ENCODE peak calls at places on chromosomes 12 and 14, in eight cellular contexts. One of them, this sample, is unnamed.

GRCh38 chr12:121452356-121453021 is 52.6 kb downstream of the RNF34 start:
- DNase-seq in epithelial cell of esophagus: peak
- DNase-seq in Daoy: no peak
- DNase-seq in endothelial cell: no peak
- DNase-seq in nucleus accumbens: no peak
- DNase-seq in CD8-positive, alpha-beta memory T cell: no peak
- DNase-seq in stimulated activated CD4-positive, alpha-beta T cell treated with anti-CD3 and anti-CD28 coated beads, Interleukin-4, amount 100 ng/mL, for 4 hours: no peak
- DNase-seq in cardiac fibroblast: no peak
- DNase-seq in this sample: no peak

GRCh38 chr14:29759521-29760340 is 167.9 kb downstream of the PRKD1 start:
- DNase-seq in stimulated activated CD4-positive, alpha-beta T cell treated with anti-CD3 and anti-CD28 coated beads, Interleukin-4, amount 100 ng/mL, for 4 hours: no peak
- DNase-seq in CD8-positive, alpha-beta memory T cell: no peak
- DNase-seq in Daoy: no peak
- DNase-seq in nucleus accumbens: no peak
- DNase-seq in epithelial cell of esophagus: no peak
- DNase-seq in cardiac fibroblast: no peak
- DNase-seq in endothelial cell: no peak
- DNase-seq in this sample: no peak

GRCh38 chr14:91111443-91111842 is 2.4 kb upstream of the DGLUCY start:
- DNase-seq in CD8-positive, alpha-beta memory T cell: no peak
- DNase-seq in endothelial cell: no peak
- DNase-seq in stimulated activated CD4-positive, alpha-beta T cell treated with anti-CD3 and anti-CD28 coated beads, Interleukin-4, amount 100 ng/mL, for 4 hours: no peak
- DNase-seq in nucleus accumbens: no peak
- DNase-seq in Daoy: no peak
- DNase-seq in epithelial cell of esophagus: peak
- DNase-seq in cardiac fibroblast: no peak
- DNase-seq in this sample: no peak

GRCh38 chr12:95646781-95647184 is 95.5 kb upstream of the USP44 start:
- DNase-seq in epithelial cell of esophagus: no peak
- DNase-seq in stimulated activated CD4-positive, alpha-beta T cell treated with anti-CD3 and anti-CD28 coated beads, Interleukin-4, amount 100 ng/mL, for 4 hours: no peak
- DNase-seq in endothelial cell: no peak
- DNase-seq in cardiac fibroblast: peak
- DNase-seq in Daoy: peak
- DNase-seq in nucleus accumbens: no peak
- DNase-seq in CD8-positive, alpha-beta memory T cell: no peak
- DNase-seq in this sample: no peak

GRCh38 chr14:62168564-62169155 is 406.4 kb downstream of the SNAPC1 start:
- DNase-seq in stimulated activated CD4-positive, alpha-beta T cell treated with anti-CD3 and anti-CD28 coated beads, Interleukin-4, amount 100 ng/mL, for 4 hours: no peak
- DNase-seq in cardiac fibroblast: peak
- DNase-seq in Daoy: no peak
- DNase-seq in CD8-positive, alpha-beta memory T cell: no peak
- DNase-seq in endothelial cell: no peak
- DNase-seq in epithelial cell of esophagus: no peak
- DNase-seq in nucleus accumbens: no peak
- DNase-seq in this sample: no peak

GRCh38 chr12:93550748-93551611 is 21.5 kb upstream of the SOCS2 start:
- DNase-seq in epithelial cell of esophagus: no peak
- DNase-seq in stimulated activated CD4-positive, alpha-beta T cell treated with anti-CD3 and anti-CD28 coated beads, Interleukin-4, amount 100 ng/mL, for 4 hours: no peak
- DNase-seq in nucleus accumbens: no peak
- DNase-seq in cardiac fibroblast: no peak
- DNase-seq in endothelial cell: no peak
- DNase-seq in Daoy: no peak
- DNase-seq in CD8-positive, alpha-beta memory T cell: no peak
- DNase-seq in this sample: no peak

GRCh38 chr14:52937869-52938268 is 13.0 kb downstream of the FERMT2 start:
- DNase-seq in CD8-positive, alpha-beta memory T cell: no peak
- DNase-seq in Daoy: no peak
- DNase-seq in endothelial cell: no peak
- DNase-seq in cardiac fibroblast: no peak
- DNase-seq in stimulated activated CD4-positive, alpha-beta T cell treated with anti-CD3 and anti-CD28 coated beads, Interleukin-4, amount 100 ng/mL, for 4 hours: no peak
- DNase-seq in nucleus accumbens: no peak
- DNase-seq in epithelial cell of esophagus: no peak
- DNase-seq in this sample: peak

GRCh38 chr12:40063424-40063823 is 42.5 kb downstream of the SLC2A13 start:
- DNase-seq in Daoy: peak
- DNase-seq in nucleus accumbens: no peak
- DNase-seq in cardiac fibroblast: peak
- DNase-seq in endothelial cell: no peak
- DNase-seq in stimulated activated CD4-positive, alpha-beta T cell treated with anti-CD3 and anti-CD28 coated beads, Interleukin-4, amount 100 ng/mL, for 4 hours: no peak
- DNase-seq in epithelial cell of esophagus: peak
- DNase-seq in CD8-positive, alpha-beta memory T cell: no peak
- DNase-seq in this sample: peak

GRCh38 chr14:89198544-89199329 is 218.3 kb downstream of the FOXN3 start:
- DNase-seq in cardiac fibroblast: peak
- DNase-seq in CD8-positive, alpha-beta memory T cell: no peak
- DNase-seq in Daoy: no peak
- DNase-seq in endothelial cell: no peak
- DNase-seq in stimulated activated CD4-positive, alpha-beta T cell treated with anti-CD3 and anti-CD28 coated beads, Interleukin-4, amount 100 ng/mL, for 4 hours: no peak
- DNase-seq in nucleus accumbens: no peak
- DNase-seq in epithelial cell of esophagus: no peak
- DNase-seq in this sample: peak

This sample was measured in mesenchymal stem cell.